ENCODE peak calls at places on chromosomes 12 and 14, in ten cellular contexts. Z is GM23248, S is testis, M is pancreas, P is neural progenitor cell, O is IMR-90, G is lung, E is thoracic aorta, W is cardiac muscle cell, B is K562. J is an unnamed sample. For H3K27me3 and H3K36me3, the result is how much of the 10 kb centered on the place peaks cover.

GRCh38 chr14:63787995-63788946 is 60.4 kb upstream of the SGPP1 start:
- DNase-seq in Z (no peak), G (no peak), E (no peak), S (no peak), W (peak), P (peak), B (no peak), O (no peak), M (no peak), J (no peak)

GRCh38 chr14:35122696-35123387 is 490 bp downstream of the PRORP start:
- DNase-seq in W (peak), E (no peak), P (no peak), G (no peak), S (no peak), O (peak), M (no peak), B (no peak), Z (peak), J (no peak)

GRCh38 chr14:70514168-70515069 is 20.4 kb downstream of the ADAM20 start:
- DNase-seq in Z (no peak), P (no peak), B (no peak), M (no peak), E (no peak), W (no peak), S (no peak), O (no peak), G (no peak), J (no peak)

GRCh38 chr12:124466200-124467128 is 100.9 kb downstream of the NCOR2 start:
- DNase-seq in E (no peak), W (peak), M (no peak), S (no peak), G (peak), P (no peak), O (peak), Z (peak), B (no peak), J (no peak)

GRCh38 chr14:22213110-22213509 is 375.9 kb downstream of the DAD1 start:
- DNase-seq in P (no peak), Z (peak), G (no peak), S (no peak), O (peak), B (no peak), W (peak), E (no peak), M (no peak), J (no peak)

GRCh38 chr14:50007123-50007903 is 109.1 kb downstream of the VCPKMT start:
- DNase-seq in G (no peak), S (no peak), Z (no peak), O (no peak), M (no peak), E (no peak), B (no peak), W (no peak), P (no peak), J (no peak)

GRCh38 chr14:50233335-50234250 is 2.2 kb upstream of the SOS2 start:
- DNase-seq in M (no peak), S (no peak), Z (no peak), G (no peak), W (no peak), E (no peak), P (no peak), B (no peak), O (no peak), J (no peak)

GRCh38 chr12:15205341-15206010 is 15.7 kb downstream of the RERG start:
- DNase-seq in S (no peak), B (no peak), P (no peak), M (no peak), O (no peak), E (no peak), Z (no peak), W (peak), G (no peak), J (no peak)

GRCh38 chr12:58925733-58926113 is 5.4 kb upstream of the LRIG3 start:
- DNase-seq in Z (no peak), S (no peak), W (no peak), M (no peak), B (no peak), G (no peak), P (no peak), E (no peak), O (no peak), J (no peak)

GRCh38 chr12:99722690-99723486 is 75.3 kb downstream of the GARIN6 start:
- DNase-seq in E (no peak), S (no peak), Z (no peak), O (no peak), W (no peak), B (no peak), P (peak), M (no peak), G (no peak), J (peak)

GRCh38 chr14:22824711-22825359 is 4.9 kb upstream of the MRPL52 start:
- DNase-seq in E (no peak), O (peak), Z (peak), S (no peak), B (peak), P (no peak), W (peak), M (no peak), G (no peak), J (no peak)

GRCh38 chr14:63228221-63228620 is 24.0 kb downstream of the RHOJ start:
- DNase-seq in E (no peak), O (no peak), P (no peak), S (no peak), B (no peak), G (no peak), W (no peak), M (no peak), Z (no peak), J (no peak)

GRCh38 chr14:101075025-101075800 is 171.7 kb upstream of the RTL1 start:
- DNase-seq in B (no peak), O (no peak), E (no peak), M (peak), G (peak), P (no peak), W (no peak), Z (no peak), S (peak), J (no peak)

GRCh38 chr14:76546426-76547221 is 170.7 kb downstream of the ESRRB start:
- DNase-seq in M (no peak), Z (peak), E (no peak), G (no peak), W (peak), O (no peak), P (peak), S (peak), B (peak), J (peak)

GRCh38 chr12:130872179-130873096 is 572 bp downstream of the RAN start:
- DNase-seq in O (no peak), P (peak), G (peak), E (no peak), S (peak), M (peak), W (peak), B (peak), Z (peak), J (no peak)

GRCh38 chr12:75542942-75543341 is 31.5 kb upstream of the KRR1 start:
- DNase-seq in O (peak), G (no peak), S (no peak), E (no peak), Z (no peak), B (no peak), M (no peak), P (no peak), W (peak), J (no peak)

GRCh38 chr12:131355688-131356245 is 355.1 kb upstream of the SFSWAP start:
- DNase-seq in G (no peak), W (no peak), P (no peak), O (no peak), Z (no peak), B (no peak), E (no peak), M (no peak), S (no peak), J (no peak)

GRCh38 chr14:89534896-89535615 is 118.0 kb upstream of the FOXN3 start:
- DNase-seq in W (peak), O (peak), Z (peak), M (no peak), S (no peak), P (no peak), G (no peak), E (no peak), B (no peak), J (no peak)

GRCh38 chr14:100861188-100861936 is 35.4 kb downstream of the MEG3 start:
- DNase-seq in B (no peak), M (no peak), S (no peak), E (no peak), O (no peak), W (no peak), P (no peak), Z (peak), G (no peak), J (no peak)

GRCh38 chr12:130298322-130298721 is 39.4 kb upstream of the PIWIL1 start:
- DNase-seq in W (no peak), P (no peak), E (no peak), Z (no peak), O (no peak), G (no peak), M (no peak), S (no peak), B (no peak), J (no peak)

GRCh38 chr14:90087433-90087832 is 25.6 kb downstream of the KCNK13 start:
- DNase-seq in B (no peak), S (peak), Z (peak), G (peak), O (peak), W (peak), P (no peak), E (peak), M (no peak), J (no peak)

GRCh38 chr12:58888131-58888783 is 32.0 kb downstream of the LRIG3 start:
- DNase-seq in W (peak), M (peak), E (peak), O (peak), Z (peak), G (no peak), P (no peak), B (no peak), S (no peak), J (no peak)

GRCh38 chr12:116708826-116709756 is 28.8 kb downstream of the SPRING1 start:
- DNase-seq in O (peak), B (no peak), E (no peak), P (peak), M (peak), W (peak), S (peak), G (peak), Z (peak), J (peak)

GRCh38 chr14:25041898-25042297 is 8.0 kb downstream of the STXBP6 start:
- DNase-seq in P (no peak), E (no peak), Z (no peak), G (no peak), O (no peak), M (no peak), S (no peak), B (no peak), W (no peak), J (no peak)

GRCh38 chr12:120167529-120168095 is 26.9 kb downstream of the GCN1 start:
- DNase-seq in E (no peak), B (no peak), S (no peak), G (no peak), O (no peak), M (no peak), Z (peak), P (no peak), W (no peak), J (no peak)

GRCh38 chr12:127987199-127987901 is 279.6 kb upstream of the TMEM132C start:
- DNase-seq in O (no peak), G (no peak), B (no peak), Z (peak), M (no peak), W (no peak), P (no peak), E (no peak), S (peak), J (peak)

GRCh38 chr12:53078425-53079225 is 565 bp downstream of the SPRYD3 start:
- DNase-seq in B (no peak), G (no peak), S (no peak), Z (peak), P (no peak), M (no peak), E (no peak), O (peak), W (no peak), J (no peak)

GRCh38 chr14:99596071-99596627 is 7.9 kb downstream of the CCDC85C start:
- DNase-seq in O (no peak), B (no peak), P (no peak), G (peak), S (peak), Z (no peak), E (no peak), W (no peak), M (peak), J (no peak)

GRCh38 chr12:47734725-47735480 is 9.6 kb upstream of the ENDOU start:
- DNase-seq in W (no peak), S (no peak), Z (no peak), M (no peak), G (no peak), B (no peak), E (no peak), P (peak), O (no peak), J (no peak)

GRCh38 chr12:66915312-66915904 is 236.5 kb upstream of the GRIP1 start:
- DNase-seq in E (no peak), S (no peak), G (no peak), M (no peak), Z (no peak), W (no peak), O (no peak), P (peak), B (no peak), J (no peak)

GRCh38 chr14:68232643-68233055 is 413.1 kb downstream of the RAD51B start:
- DNase-seq in Z (peak), P (no peak), G (peak), W (peak), S (peak), B (no peak), O (peak), E (no peak), M (peak), J (peak)

GRCh38 chr14:83706555-83706954 is 1823.4 kb upstream of the FLRT2 start:
- DNase-seq in S (no peak), B (no peak), M (no peak), E (no peak), W (no peak), O (peak), G (no peak), P (peak), Z (no peak), J (no peak)

GRCh38 chr12:74890237-74890599 is 319.4 kb downstream of the KCNC2 start:
- DNase-seq in W (peak), G (no peak), P (no peak), Z (peak), B (no peak), E (no peak), S (peak), M (peak), O (peak), J (peak)

GRCh38 chr12:49543914-49544815 is 5.3 kb downstream of the KCNH3 start:
- DNase-seq in G (no peak), S (no peak), O (no peak), Z (no peak), B (no peak), E (no peak), M (no peak), W (no peak), P (no peak), J (peak)

GRCh38 chr12:49541140-49541861 is 2.5 kb downstream of the KCNH3 start:
- DNase-seq in M (no peak), P (no peak), Z (no peak), G (no peak), B (no peak), W (no peak), O (no peak), S (no peak), E (no peak), J (no peak)

GRCh38 chr12:49543221-49543913 is 4.5 kb downstream of the KCNH3 start:
- DNase-seq in P (no peak), Z (no peak), S (no peak), B (no peak), M (no peak), O (no peak), W (no peak), G (no peak), E (no peak), J (no peak)

GRCh38 chr12:49541911-49542505 is 3.2 kb downstream of the KCNH3 start:
- DNase-seq in P (no peak), E (no peak), B (no peak), O (no peak), M (no peak), S (no peak), W (no peak), G (no peak), Z (no peak), J (no peak)

DNA sequence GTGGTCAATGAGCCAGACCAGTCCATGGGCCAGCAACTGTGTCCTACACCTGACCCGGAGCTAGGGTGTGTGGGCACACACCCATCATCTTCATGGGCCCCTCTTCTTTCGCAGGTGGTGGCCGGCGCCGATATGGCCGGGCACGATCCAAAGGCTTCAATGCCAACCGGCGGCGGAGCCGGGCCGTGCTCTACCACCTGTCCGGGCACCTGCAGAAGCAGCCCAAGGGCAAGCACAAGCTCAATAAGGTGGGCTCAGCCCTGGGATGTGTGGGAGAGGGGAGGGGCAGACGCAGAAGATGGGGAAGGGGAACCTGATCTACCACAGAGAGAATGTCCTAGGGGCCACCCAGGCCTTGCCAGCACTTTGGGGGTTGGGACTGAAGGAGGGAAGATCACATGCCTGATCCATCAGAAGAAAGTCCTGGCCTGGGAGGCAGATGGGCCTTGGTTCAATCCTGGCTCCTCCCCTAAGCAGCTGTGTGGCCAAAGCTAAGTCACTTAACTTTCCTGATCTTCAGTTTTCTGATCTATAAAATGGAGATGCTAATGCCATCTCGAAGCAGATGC is 3.8 kb downstream of the KCNH3 start:
- DNase-seq in Z (no peak), B (no peak), G (no peak), P (no peak), O (no peak), W (no peak), S (no peak), E (no peak), M (no peak), J (no peak)
- H3K27me3 ChIP-seq in Z (under half), B (under half), G (under half), P (half or more), O (half or more), W (half or more), S (under half), E (under half), M (under half), J (under half)

DNA sequence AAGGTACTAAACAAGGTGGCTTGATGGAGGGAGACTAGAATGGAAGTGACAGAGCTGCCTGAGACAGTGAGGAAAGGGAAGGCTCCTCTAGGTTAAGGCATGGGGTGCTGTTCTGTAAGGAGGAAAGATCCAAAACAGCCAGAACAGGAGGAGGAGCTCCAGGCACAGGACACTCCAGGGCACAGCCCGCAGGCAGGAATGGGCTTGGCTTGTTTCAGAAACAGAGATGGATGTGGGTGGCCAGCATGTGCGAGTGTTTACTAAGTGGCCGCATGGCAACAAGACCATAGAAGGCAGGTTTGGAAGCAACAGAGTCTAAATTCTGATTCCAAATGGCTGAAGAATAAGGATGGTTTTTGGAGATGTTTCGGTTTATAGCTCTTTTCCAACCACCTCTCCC is 889.1 kb downstream of the AACS start:
- DNase-seq in S (no peak), P (peak), W (no peak), B (no peak), M (no peak), O (no peak), Z (no peak), G (no peak), E (no peak), J (no peak)
- H3K27ac ChIP-seq in S (no peak), P (no peak), W (no peak), B (no peak), M (no peak), O (no peak), Z (no peak), G (no peak), E (no peak), J (no peak)

DNA sequence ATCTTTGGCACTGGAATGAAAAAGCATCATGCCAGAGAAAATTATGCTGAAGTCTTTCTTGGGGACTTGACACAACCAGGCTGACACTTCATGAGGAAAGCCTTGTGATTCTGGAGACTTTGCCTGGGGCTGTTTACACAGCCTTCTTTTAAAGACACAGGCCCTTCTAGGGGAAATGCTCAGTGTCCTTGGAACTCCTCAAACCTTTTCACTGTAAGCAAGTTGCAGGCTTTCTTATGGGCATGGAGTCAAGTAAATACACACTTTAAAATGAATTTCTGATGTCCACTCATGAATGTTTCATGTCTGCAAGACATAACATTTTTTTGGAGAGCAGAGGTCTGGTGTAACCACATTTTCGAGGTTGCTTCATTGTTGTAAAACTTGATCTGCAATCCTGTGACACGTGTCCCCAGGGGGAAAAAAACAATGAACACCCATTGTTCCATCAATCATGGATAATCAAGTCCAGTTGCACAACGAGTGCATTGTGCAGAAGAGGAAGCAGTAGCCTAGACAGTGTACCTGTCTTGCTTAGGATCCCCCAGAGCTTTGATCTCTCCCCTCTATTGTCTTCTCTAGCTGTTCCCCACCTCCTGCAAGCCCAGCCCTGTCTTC is 155.1 kb upstream of the PRICKLE1 start:
- DNase-seq in B (no peak), G (no peak), M (no peak), S (no peak), O (no peak), W (peak), Z (peak), P (no peak), E (no peak), J (no peak)
- H3K36me3 ChIP-seq in B (under half), G (under half), M (under half), S (under half), O (under half), W (under half), Z (under half), P (under half), E (under half), J (under half)

GRCh38 chr14:31962920-31963319 is 114.2 kb upstream of the ARHGAP5 start:
- DNase-seq in E (no peak), S (no peak), M (no peak), P (peak), B (no peak), O (no peak), W (no peak), Z (no peak), G (no peak), J (no peak)
- H3K27me3 ChIP-seq in E (under half), S (under half), M (under half), P (under half), B (under half), O (under half), W (under half), Z (under half), G (under half), J (under half)

DNA sequence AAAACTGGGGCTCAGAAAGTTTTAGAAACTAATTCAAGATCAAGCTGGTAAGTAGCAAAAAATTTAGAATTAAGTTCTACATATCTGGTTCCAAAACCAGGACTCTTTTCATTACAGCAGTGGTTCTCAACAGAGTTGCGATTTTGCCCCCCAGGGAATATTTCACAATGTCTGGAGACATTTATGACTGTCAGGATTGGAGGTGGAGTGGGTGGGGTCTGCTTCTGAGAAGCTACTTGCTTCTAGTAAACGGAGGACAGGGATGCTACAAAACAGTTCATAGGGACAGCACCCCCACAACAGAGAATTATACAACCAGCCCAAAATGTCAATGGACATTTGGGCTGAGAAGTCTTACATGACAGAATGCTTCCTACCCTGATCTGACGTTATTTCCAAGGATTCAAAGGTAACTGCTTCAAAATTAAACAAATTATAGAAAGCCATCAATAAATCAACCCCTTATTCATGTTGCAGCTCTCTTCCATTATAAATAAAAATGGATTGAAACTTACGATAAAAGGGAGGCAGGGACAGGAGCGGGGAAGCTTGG is 728 bp upstream of the SPATA7 start:
- DNase-seq in S (no peak), P (peak), B (no peak), Z (peak), E (no peak), W (peak), M (no peak), G (no peak), O (no peak), J (no peak)
- H3K27ac ChIP-seq in S (peak), P (no peak), B (no peak), Z (peak), E (peak), W (no peak), M (peak), G (no peak), O (no peak), J (no peak)

J was measured in SJSA1.